ENCODE peak calls at places on chromosomes 3 and 15, in six cellular contexts. K is fibroblast of lung; R is B cell; F is stimulated activated CD4-positive, alpha-beta T cell treated with anti-CD3 and anti-CD28 coated beads, Interleukin-4, amount 100 ng/mL, for 48 hours; W is glutamatergic neuron; H is HS-5. Z is an unnamed sample.

GRCh38 chr3:102297259-102297658 is 137.6 kb upstream of the ZPLD1 start:
- DNase-seq in K (no peak), R (no peak), F (no peak), W (no peak), H (no peak), Z (no peak)

GRCh38 chr3:143333367-143333766 is 213.8 kb downstream of the CHST2 start:
- DNase-seq in K (no peak), R (no peak), F (no peak), W (no peak), H (no peak), Z (no peak)

GRCh38 chr3:149339931-149340309 is 6.5 kb upstream of the TM4SF18 start:
- DNase-seq in K (peak; percentile 99), R (no peak), F (no peak), W (no peak), H (peak; percentile 98), Z (peak; percentile 88)

GRCh38 chr3:157999246-157999645 is 107.0 kb downstream of the SHOX2 start:
- DNase-seq in K (no peak), R (no peak), F (no peak), W (no peak), H (no peak), Z (no peak)

GRCh38 chr15:35194296-35194695 is 109.2 kb upstream of the NANOGP8 start:
- DNase-seq in K (peak; percentile 30), R (no peak), F (no peak), W (no peak), H (no peak), Z (no peak)

GRCh38 chr3:187567026-187567425 is 103.2 kb downstream of the SST start:
- DNase-seq in K (peak; percentile 72), R (no peak), F (no peak), W (no peak), H (no peak), Z (no peak)

GRCh38 chr3:127784283-127784682 is 38.0 kb downstream of the MGLL start:
- DNase-seq in K (no peak), R (no peak), F (no peak), W (no peak), H (no peak), Z (no peak)

GRCh38 chr3:140487566-140487965 is 190.3 kb upstream of the TRIM42 start:
- DNase-seq in K (no peak), R (no peak), F (no peak), W (no peak), H (no peak), Z (no peak)

GRCh38 chr3:142279965-142280590 is 54.7 kb upstream of the GK5 start:
- DNase-seq in K (peak; percentile 64), R (peak; percentile 55), F (no peak), W (peak; percentile 19), H (peak; percentile 57), Z (peak; percentile 9)

GRCh38 chr3:118208642-118209041 is 826.0 kb downstream of the IGSF11 start:
- DNase-seq in K (no peak), R (no peak), F (no peak), W (no peak), H (no peak), Z (no peak)

GRCh38 chr3:53303549-53303948 is 43.8 kb downstream of the DCP1A start:
- DNase-seq in K (no peak), R (no peak), F (no peak), W (no peak), H (no peak), Z (no peak)

GRCh38 chr3:65385805-65386204 is 652.9 kb downstream of the MAGI1 start:
- DNase-seq in K (no peak), R (no peak), F (no peak), W (no peak), H (no peak), Z (no peak)

GRCh38 chr3:174170248-174170647 is 688.9 kb upstream of the NAALADL2 start:
- DNase-seq in K (no peak), R (no peak), F (no peak), W (no peak), H (no peak), Z (no peak)

GRCh38 chr15:33534642-33535041 is 223.9 kb downstream of the RYR3 start:
- DNase-seq in K (no peak), R (no peak), F (no peak), W (no peak), H (no peak), Z (no peak)

GRCh38 chr3:189389346-189389745 is 217.6 kb downstream of the TPRG1 start:
- DNase-seq in K (peak; percentile 36), R (no peak), F (no peak), W (no peak), H (no peak), Z (no peak)

GRCh38 chr3:118075873-118076272 is 958.8 kb downstream of the IGSF11 start:
- DNase-seq in K (peak; percentile 12), R (no peak), F (no peak), W (peak; percentile 12), H (no peak), Z (no peak)

GRCh38 chr15:72782993-72783562 is 480 bp downstream of the ADPGK start:
- DNase-seq in K (no peak), R (peak; percentile 66), F (no peak), W (no peak), H (no peak), Z (no peak)

GRCh38 chr3:36707623-36708409 is 56.5 kb downstream of the DCLK3 start:
- DNase-seq in K (peak; percentile 35), R (no peak), F (no peak), W (no peak), H (no peak), Z (peak; percentile 67)

GRCh38 chr3:141737828-141738635 is at the start of gene RNF7:
- DNase-seq in K (peak; percentile 91), R (peak; percentile 89), F (peak; percentile 93), W (peak; percentile 98), H (peak; percentile 77), Z (peak; percentile 69)

GRCh38 chr15:31275331-31276262 is 51.0 kb upstream of the KLF13 start:
- DNase-seq in K (no peak), R (no peak), F (no peak), W (no peak), H (no peak), Z (no peak)

GRCh38 chr3:175726228-175726627 is 867.1 kb downstream of the NAALADL2 start:
- DNase-seq in K (no peak), R (no peak), F (no peak), W (no peak), H (no peak), Z (no peak)

GRCh38 chr3:152359385-152360248 is 90.9 kb downstream of the MBNL1 start:
- DNase-seq in K (peak; percentile 37), R (no peak), F (no peak), W (no peak), H (no peak), Z (no peak)

GRCh38 chr15:52191207-52191606 is at the start of gene GNB5:
- DNase-seq in K (no peak), R (no peak), F (no peak), W (peak; percentile 34), H (no peak), Z (no peak)

GRCh38 chr3:8990266-8991215 is 27.3 kb upstream of the RAD18 start:
- DNase-seq in K (peak; percentile 41), R (no peak), F (no peak), W (no peak), H (no peak), Z (no peak)

GRCh38 chr3:121718205-121718846 is 31.2 kb downstream of the GOLGB1 start:
- DNase-seq in K (no peak), R (no peak), F (no peak), W (no peak), H (no peak), Z (no peak)

GRCh38 chr3:168847293-168847883 is 751.7 kb upstream of the GOLIM4 start:
- DNase-seq in K (peak; percentile 24), R (no peak), F (no peak), W (peak; percentile 19), H (peak; percentile 23), Z (no peak)

GRCh38 chr15:60760646-60761504 is 281.9 kb upstream of the ICE2 start:
- DNase-seq in K (peak; percentile 48), R (no peak), F (no peak), W (no peak), H (peak; percentile 45), Z (no peak)

GRCh38 chr3:115169808-115170207 is 22.7 kb upstream of the ZBTB20 start:
- DNase-seq in K (no peak), R (no peak), F (no peak), W (no peak), H (no peak), Z (no peak)

GRCh38 chr3:150699068-150699635 is 4.6 kb downstream of the ERICH6 start:
- DNase-seq in K (peak; percentile 47), R (no peak), F (no peak), W (no peak), H (no peak), Z (no peak)

GRCh38 chr3:18419232-18419631 is 5.9 kb downstream of the SATB1 start:
- DNase-seq in K (no peak), R (no peak), F (no peak), W (no peak), H (no peak), Z (no peak)

Z was measured in keratinocyte.